ENCODE peak calls at places on chromosomes 11 and 22, in four cellular contexts. O, U, F and J are unnamed samples.

GRCh38 chr11:27233654-27234042 is 129.4 kb downstream of the CCDC34 start:
- DNase-seq in O (no peak), U (no peak), F (no peak), J (no peak)

GRCh38 chr11:7546324-7546791 is 32.6 kb downstream of the PPFIBP2 start:
- DNase-seq in O (no peak), U (no peak), F (no peak), J (no peak)

GRCh38 chr11:72370201-72370600 is 64.1 kb downstream of the CLPB start:
- DNase-seq in O (no peak), U (no peak), F (no peak), J (no peak)

GRCh38 chr11:123377355-123377754 is 52.7 kb upstream of the GRAMD1B start:
- DNase-seq in O (no peak), U (no peak), F (no peak), J (no peak)

GRCh38 chr11:68117896-68118470 is 3.2 kb downstream of the CHKA start:
- DNase-seq in O (no peak), U (no peak), F (peak; percentile 40), J (no peak)

GRCh38 chr11:130477646-130478203 is 29.3 kb downstream of the ADAMTS15 start:
- DNase-seq in O (no peak), U (no peak), F (no peak), J (no peak)

GRCh38 chr11:111949519-111950426 is 12.6 kb downstream of the DIXDC1 start:
- DNase-seq in O (no peak), U (no peak), F (no peak), J (no peak)

GRCh38 chr22:31661851-31662667 is at the start of gene PISD:
- DNase-seq in O (peak; percentile 95), U (peak; percentile 96), F (peak; percentile 90), J (peak; percentile 97)

GRCh38 chr22:37203354-37204044 is 8.8 kb downstream of the SSTR3 start:
- DNase-seq in O (no peak), U (no peak), F (no peak), J (peak; percentile 22)

GRCh38 chr11:109940816-109941215 is 152.4 kb upstream of the ZC3H12C start:
- DNase-seq in O (no peak), U (peak; percentile 39), F (peak; percentile 89), J (no peak)

GRCh38 chr11:112308651-112309050 is 48.0 kb upstream of the PLET1 start:
- DNase-seq in O (no peak), U (no peak), F (no peak), J (no peak)

GRCh38 chr11:86070435-86071056 is 1.7 kb upstream of the PICALM start:
- DNase-seq in O (no peak), U (no peak), F (peak; percentile 42), J (no peak)

GRCh38 chr22:38239101-38239761 is 33.6 kb downstream of the TMEM184B start:
- DNase-seq in O (no peak), U (no peak), F (peak; percentile 95), J (no peak)

GRCh38 chr11:83072689-83073242 is 1.1 kb upstream of the RAB30 start:
- DNase-seq in O (no peak), U (no peak), F (no peak), J (no peak)

GRCh38 chr22:44531487-44531886 is 33.5 kb upstream of the RTL6 start:
- DNase-seq in O (no peak), U (no peak), F (no peak), J (no peak)

GRCh38 chr11:115974703-115975102 is 470.5 kb upstream of the CADM1 start:
- DNase-seq in O (no peak), U (no peak), F (peak; percentile 17), J (no peak)

GRCh38 chr22:24947881-24948280 is 1.4 kb upstream of the LHFPL7 start:
- DNase-seq in O (no peak), U (no peak), F (no peak), J (no peak)

GRCh38 chr22:38012604-38013072 is 28.3 kb upstream of the SOX10 start:
- DNase-seq in O (no peak), U (no peak), F (peak; percentile 67), J (no peak)

DNA sequence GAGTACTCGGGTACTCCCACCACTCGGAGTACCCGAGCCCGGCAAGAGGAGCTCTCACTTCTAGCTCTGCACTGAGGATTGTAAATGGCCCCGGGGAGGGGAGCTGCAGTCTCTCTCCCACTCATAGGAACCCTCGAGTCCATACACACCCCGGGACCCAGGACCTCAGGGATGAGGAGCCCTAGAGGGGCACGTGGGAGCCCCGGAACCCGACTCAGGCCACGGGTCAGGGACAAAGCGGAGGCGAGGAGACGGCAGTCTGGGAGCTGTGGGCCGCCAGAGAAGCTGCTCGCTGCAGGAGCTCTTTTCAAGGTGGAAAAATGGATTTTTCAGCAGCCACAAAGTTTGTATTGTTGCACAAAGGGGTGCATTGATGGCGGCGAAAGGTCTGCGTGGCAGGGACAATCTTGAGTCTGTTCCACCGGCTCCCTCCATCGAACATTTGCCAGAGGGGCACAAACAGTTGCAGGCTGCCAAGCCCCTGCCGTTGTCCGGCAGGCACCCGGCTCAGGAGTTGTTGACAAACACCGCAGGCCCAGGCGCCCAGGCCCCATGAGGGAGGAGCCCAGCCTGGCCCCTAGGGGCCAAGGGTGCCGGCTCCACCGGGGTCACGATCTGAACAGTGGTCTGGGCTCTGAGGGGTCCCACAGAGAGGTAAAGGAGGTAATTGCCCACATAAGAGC is 5.7 kb upstream of the FLI1 start:
- DNase-seq in O (no peak), U (no peak), F (no peak), J (no peak)
- H3K27me3 ChIP-seq in O (peaks cover 72% of the 10 kb centered on the region), U (peaks cover 12% of the 10 kb centered on the region), F (peaks cover 45% of the 10 kb centered on the region), J (peaks cover 54% of the 10 kb centered on the region)

GRCh38 chr11:117415358-117415896 is 87.8 kb downstream of the CEP164 start:
- DNase-seq in O (no peak), U (no peak), F (no peak), J (no peak)
- H3K27me3 ChIP-seq in O (no peaks in the 10 kb centered on the region), U (no peaks in the 10 kb centered on the region), F (no peaks in the 10 kb centered on the region), J (no peaks in the 10 kb centered on the region)

GRCh38 chr11:61020706-61021235 is 49.3 kb downstream of the CD6 start:
- DNase-seq in O (no peak), U (no peak), F (no peak), J (no peak)
- H3K27me3 ChIP-seq in O (peaks cover 14% of the 10 kb centered on the region), U (no peaks in the 10 kb centered on the region), F (peaks cover 17% of the 10 kb centered on the region), J (peaks cover 5% of the 10 kb centered on the region)

DNA sequence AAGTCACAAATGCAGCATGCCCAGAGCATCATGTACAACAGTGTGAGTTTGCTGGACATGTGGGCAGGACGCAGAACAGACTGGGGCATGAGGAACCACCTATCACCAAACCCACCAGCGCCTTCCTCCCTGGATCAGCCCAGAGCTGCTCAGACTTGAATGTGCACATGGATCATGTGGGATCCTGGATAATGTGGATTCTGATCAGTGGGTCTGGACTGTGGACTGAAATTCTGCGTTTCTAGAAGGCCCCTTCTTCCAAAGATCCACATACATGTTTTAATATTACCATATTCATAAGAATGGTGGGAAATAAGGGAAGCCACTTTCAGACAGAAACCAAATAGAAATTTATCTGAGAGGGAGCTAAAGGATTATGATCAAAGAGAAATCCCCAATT is 85.6 kb upstream of the VPREB1 start:
- DNase-seq in O (no peak), U (no peak), F (no peak), J (no peak)
- H3K27me3 ChIP-seq in O (peaks cover 3% of the 10 kb centered on the region), U (peaks cover 5% of the 10 kb centered on the region), F (no peaks in the 10 kb centered on the region), J (no peaks in the 10 kb centered on the region)

GRCh38 chr22:48576333-48577013 is 1251.2 kb downstream of the BRD1 start:
- DNase-seq in O (no peak), U (no peak), F (peak; percentile 29), J (peak; percentile 37)
- H3K27me3 ChIP-seq in O (peaks cover 51% of the 10 kb centered on the region), U (no peaks in the 10 kb centered on the region), F (no peaks in the 10 kb centered on the region), J (peaks cover 46% of the 10 kb centered on the region)

GRCh38 chr11:5343474-5344335 is at the start of gene OR51B5:
- DNase-seq in O (no peak), U (no peak), F (peak; percentile 24), J (no peak)

GRCh38 chr11:5348516-5349194 is 2.7 kb upstream of the OR51B6 start:
- DNase-seq in O (no peak), U (no peak), F (no peak), J (no peak)

GRCh38 chr11:5351208-5351607 is at the start of gene OR51B6:
- DNase-seq in O (no peak), U (no peak), F (no peak), J (no peak)

GRCh38 chr11:5345831-5346230 is 2.5 kb upstream of the OR51B5 start:
- DNase-seq in O (no peak), U (no peak), F (peak; percentile 36), J (no peak)

GRCh38 chr11:5349550-5349949 is 1.8 kb upstream of the OR51B6 start:
- DNase-seq in O (no peak), U (no peak), F (no peak), J (no peak)
- H3K27me3 ChIP-seq in O (no peaks in the 10 kb centered on the region), U (no peaks in the 10 kb centered on the region), F (no peaks in the 10 kb centered on the region), J (no peaks in the 10 kb centered on the region)

DNA sequence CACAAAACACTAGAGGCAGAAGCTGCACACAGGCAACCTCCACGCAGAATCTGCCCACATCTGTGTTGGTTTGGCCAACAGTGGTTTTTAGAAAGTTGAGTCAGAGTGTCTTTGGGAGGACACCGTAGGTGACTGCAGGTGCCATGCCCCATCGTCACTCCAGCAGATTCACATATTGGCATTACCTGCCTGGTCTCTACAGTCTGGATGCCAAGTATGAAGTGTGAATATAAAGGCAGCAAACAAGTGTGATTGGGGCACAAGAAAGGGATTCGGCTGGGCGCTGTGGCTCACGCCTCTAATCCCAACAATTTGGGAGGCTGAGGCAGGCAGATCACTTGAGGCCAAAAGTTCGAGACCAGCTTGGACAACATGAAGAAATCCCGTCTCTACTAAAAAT is 11.0 kb upstream of the FXYD2 start:
- DNase-seq in O (no peak), U (no peak), F (no peak), J (no peak)
- H3K27me3 ChIP-seq in O (no peaks in the 10 kb centered on the region), U (peaks cover 7% of the 10 kb centered on the region), F (peaks cover 3% of the 10 kb centered on the region), J (no peaks in the 10 kb centered on the region)